ENCODE peak calls at places on chromosome 3, in ten cellular contexts. L, F, H, U, E, M, T, Z, B and V are unnamed samples.

GRCh38 chr3:41073190-41073589 is 126.1 kb upstream of the CTNNB1 start:
- DNase-seq in L (no peak), F (no peak), H (no peak), U (no peak), E (no peak), M (no peak), T (no peak), Z (no peak), B (no peak), V (no peak)

GRCh38 chr3:94946683-94947082 is 883.8 kb downstream of the NSUN3 start:
- DNase-seq in L (no peak), F (no peak), H (no peak), U (no peak), E (no peak), M (no peak), T (no peak), Z (no peak), B (no peak), V (no peak)

GRCh38 chr3:157051625-157052024 is 108.3 kb downstream of the CCNL1 start:
- DNase-seq in L (no peak), F (no peak), H (no peak), U (no peak), E (no peak), M (no peak), T (no peak), Z (no peak), B (no peak), V (no peak)

GRCh38 chr3:106566277-106566676 is 697.5 kb upstream of the CBLB start:
- DNase-seq in L (no peak), F (no peak), H (no peak), U (no peak), E (no peak), M (no peak), T (no peak), Z (no peak), B (no peak), V (no peak)

GRCh38 chr3:69499899-69500316 is 114.0 kb upstream of the FRMD4B start:
- DNase-seq in L (peak), F (peak), H (no peak), U (peak), E (peak), M (no peak), T (peak), Z (no peak), B (no peak), V (peak)

GRCh38 chr3:185709241-185709955 is 115.4 kb downstream of the IGF2BP2 start:
- DNase-seq in L (no peak), F (no peak), H (no peak), U (no peak), E (no peak), M (no peak), T (no peak), Z (no peak), B (no peak), V (no peak)

GRCh38 chr3:72791132-72791531 is 57.1 kb downstream of the SHQ1 start:
- DNase-seq in L (no peak), F (no peak), H (no peak), U (no peak), E (no peak), M (no peak), T (no peak), Z (no peak), B (no peak), V (no peak)

GRCh38 chr3:70731046-70731445 is 418.6 kb upstream of the MDFIC2 start:
- DNase-seq in L (no peak), F (no peak), H (no peak), U (no peak), E (no peak), M (no peak), T (no peak), Z (no peak), B (no peak), V (no peak)

GRCh38 chr3:168416446-168416845 is 320.7 kb upstream of the GOLIM4 start:
- DNase-seq in L (no peak), F (no peak), H (no peak), U (no peak), E (no peak), M (no peak), T (no peak), Z (no peak), B (no peak), V (no peak)

GRCh38 chr3:97871788-97872187 is 50.0 kb downstream of the CRYBG3 start:
- DNase-seq in L (no peak), F (no peak), H (no peak), U (no peak), E (no peak), M (no peak), T (no peak), Z (no peak), B (no peak), V (no peak)

GRCh38 chr3:126354776-126355175 is 2.4 kb downstream of the KLF15 start:
- DNase-seq in L (no peak), F (peak), H (no peak), U (no peak), E (peak), M (no peak), T (peak), Z (no peak), B (no peak), V (no peak)

GRCh38 chr3:69032137-69032536 is 18.7 kb upstream of the EOGT start:
- DNase-seq in L (no peak), F (no peak), H (no peak), U (no peak), E (no peak), M (no peak), T (no peak), Z (no peak), B (no peak), V (no peak)

DNA sequence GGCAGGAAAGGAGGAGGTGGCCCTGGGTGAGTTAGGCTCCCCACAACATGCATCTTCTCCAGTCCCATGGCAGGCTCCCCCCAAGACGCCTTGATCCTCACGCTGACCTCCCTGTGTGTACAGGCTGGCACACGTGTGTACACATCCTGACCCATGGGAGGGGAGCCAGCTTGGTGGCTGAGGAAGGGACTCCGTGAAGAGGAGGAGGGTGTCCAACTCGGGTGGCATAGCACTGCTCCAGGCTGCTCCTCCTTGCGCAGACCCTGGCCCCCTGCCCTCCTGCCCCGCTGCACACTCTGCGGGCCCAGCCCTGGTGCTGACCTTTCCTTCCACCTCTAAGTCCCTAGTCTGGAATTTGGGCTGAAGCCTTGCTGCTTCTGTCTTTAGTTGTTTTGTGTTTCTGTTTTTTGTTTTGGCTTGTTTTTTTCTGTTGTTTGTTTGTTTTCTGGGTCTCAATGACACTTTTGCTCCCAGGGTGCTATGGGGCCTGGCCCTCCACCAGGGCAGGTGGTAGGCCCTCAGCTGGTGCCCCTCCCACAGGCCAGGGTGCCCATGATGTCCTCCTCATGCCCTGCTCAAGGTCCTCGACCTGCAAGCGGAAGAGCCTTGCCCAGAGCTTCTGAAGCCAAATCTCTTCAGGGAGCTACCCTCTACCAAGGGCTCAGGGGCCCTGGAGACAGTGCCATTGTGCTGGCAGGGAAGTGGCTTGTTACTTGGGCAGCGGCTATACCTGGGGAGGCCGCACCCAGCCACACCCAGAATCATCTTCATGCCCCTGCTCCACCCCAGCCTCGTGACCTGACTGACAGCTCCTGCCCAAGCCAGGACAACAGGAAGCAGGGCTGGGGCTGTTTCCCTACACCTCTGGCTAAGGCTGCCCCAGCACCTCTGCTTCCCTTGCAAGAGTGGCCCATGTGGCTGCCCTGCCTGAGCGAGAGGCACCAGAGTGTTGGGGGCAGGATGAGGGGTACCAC is 5.1 kb downstream of the EPHB3 start:
- DNase-seq in L (no peak), F (no peak), H (no peak), U (no peak), E (no peak), M (peak), T (no peak), Z (peak), B (no peak), V (no peak)
- H3K27ac ChIP-seq in L (no peak), F (peak), H (peak), U (peak), E (peak), M (peak), T (no peak), Z (peak), B (peak), V (peak)

GRCh38 chr3:50266808-50267207 is 2.1 kb upstream of the SEMA3B start:
- DNase-seq in L (no peak), F (no peak), H (no peak), U (no peak), E (no peak), M (no peak), T (no peak), Z (no peak), B (no peak), V (no peak)

GRCh38 chr3:50268703-50269451 is at the start of gene SEMA3B:
- DNase-seq in L (peak), F (peak), H (peak), U (peak), E (peak), M (no peak), T (no peak), Z (peak), B (no peak), V (peak)

GRCh38 chr3:50267280-50267913 is 1.6 kb upstream of the SEMA3B start:
- DNase-seq in L (peak), F (peak), H (no peak), U (peak), E (peak), M (no peak), T (no peak), Z (peak), B (no peak), V (peak)

GRCh38 chr3:50269460-50269859 is 513 bp downstream of the SEMA3B start:
- DNase-seq in L (no peak), F (no peak), H (no peak), U (no peak), E (no peak), M (no peak), T (no peak), Z (no peak), B (no peak), V (no peak)

GRCh38 chr3:50268276-50268675 is 671 bp upstream of the SEMA3B start:
- DNase-seq in L (no peak), F (no peak), H (no peak), U (no peak), E (no peak), M (no peak), T (no peak), Z (no peak), B (no peak), V (no peak)
- H3K4me3 ChIP-seq in L (peak), F (peak), H (no peak), U (peak), E (peak), M (no peak), T (no peak), Z (peak), B (peak), V (peak)

GRCh38 chr3:120442975-120443517 is 7.7 kb downstream of the FSTL1 start:
- DNase-seq in L (no peak), F (no peak), H (peak), U (no peak), E (no peak), M (no peak), T (no peak), Z (no peak), B (no peak), V (no peak)
- TF ChIP-seq CTCF in L (peak), F (no peak), H (peak), U (peak), E (no peak), M (no peak), T (peak), Z (no peak), B (no peak), V (no peak)

GRCh38 chr3:34361921-34362320 is 563.5 kb downstream of the PDCD6IP start:
- DNase-seq in L (no peak), F (no peak), H (no peak), U (no peak), E (no peak), M (no peak), T (no peak), Z (no peak), B (peak), V (no peak)
- H3K27ac ChIP-seq in L (no peak), F (no peak), H (no peak), U (no peak), E (no peak), M (no peak), T (no peak), Z (no peak), B (no peak), V (no peak)

GRCh38 chr3:42590989-42591756 is 513 bp downstream of the SS18L2 start:
- DNase-seq in L (no peak), F (no peak), H (no peak), U (no peak), E (peak), M (no peak), T (no peak), Z (no peak), B (peak), V (no peak)

GRCh38 chr3:42593635-42594034 is 3.0 kb downstream of the SS18L2 start:
- DNase-seq in L (no peak), F (no peak), H (no peak), U (no peak), E (no peak), M (no peak), T (no peak), Z (no peak), B (no peak), V (no peak)

GRCh38 chr3:42600111-42600957 is at the start of gene NKTR:
- DNase-seq in L (peak), F (peak), H (peak), U (peak), E (peak), M (peak), T (peak), Z (peak), B (peak), V (peak)

GRCh38 chr3:42591811-42592210 is 1.2 kb downstream of the SS18L2 start:
- DNase-seq in L (no peak), F (no peak), H (no peak), U (no peak), E (no peak), M (no peak), T (no peak), Z (no peak), B (no peak), V (no peak)

GRCh38 chr3:42595682-42596081 is 4.8 kb upstream of the NKTR start:
- DNase-seq in L (no peak), F (no peak), H (no peak), U (no peak), E (no peak), M (no peak), T (no peak), Z (no peak), B (no peak), V (no peak)
- H3K4me3 ChIP-seq in L (no peak), F (no peak), H (no peak), U (no peak), E (no peak), M (no peak), T (no peak), Z (no peak), B (no peak), V (no peak)

GRCh38 chr3:37803726-37804469 is 57.8 kb upstream of the CTDSPL start:
- DNase-seq in L (no peak), F (peak), H (no peak), U (no peak), E (no peak), M (no peak), T (no peak), Z (no peak), B (no peak), V (no peak)
- TF ChIP-seq CTCF in L (no peak), F (no peak), H (no peak), U (no peak), E (no peak), M (no peak), T (no peak), Z (no peak), B (no peak), V (no peak)

GRCh38 chr3:32596926-32597369 is 26.3 kb upstream of the DYNC1LI1 start:
- DNase-seq in L (peak), F (no peak), H (no peak), U (peak), E (no peak), M (no peak), T (no peak), Z (no peak), B (no peak), V (no peak)
- H3K27ac ChIP-seq in L (peak), F (peak), H (no peak), U (no peak), E (no peak), M (no peak), T (no peak), Z (no peak), B (no peak), V (no peak)

DNA sequence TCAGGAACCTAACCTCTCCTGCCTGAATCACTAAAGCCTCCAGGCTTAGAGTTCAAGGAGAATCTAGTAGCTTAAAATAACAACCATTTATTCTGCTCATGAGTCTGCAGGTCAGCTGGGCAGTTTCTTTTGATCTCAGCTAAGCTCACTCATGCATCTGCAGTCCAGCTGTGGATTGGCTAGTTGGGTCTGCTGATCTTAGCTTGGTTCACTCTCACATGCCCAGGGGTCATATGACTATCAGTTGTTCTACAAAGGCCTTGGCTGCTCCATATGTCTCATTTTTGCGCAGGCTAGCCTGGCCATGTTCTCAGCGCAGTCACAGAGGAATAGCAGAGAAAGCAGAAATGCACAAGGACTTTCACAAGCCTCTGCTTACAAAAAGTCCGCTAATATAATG is 109.2 kb upstream of the STT3B start:
- DNase-seq in L (no peak), F (no peak), H (no peak), U (no peak), E (no peak), M (no peak), T (no peak), Z (no peak), B (no peak), V (no peak)
- H3K4me3 ChIP-seq in L (no peak), F (no peak), H (no peak), U (no peak), E (no peak), M (no peak), T (no peak), Z (no peak), B (no peak), V (no peak)

GRCh38 chr3:3201584-3201983 is 22.1 kb upstream of the CRBN start:
- DNase-seq in L (no peak), F (no peak), H (no peak), U (no peak), E (no peak), M (no peak), T (no peak), Z (no peak), B (no peak), V (no peak)

GRCh38 chr3:3191675-3192480 is 12.4 kb upstream of the CRBN start:
- DNase-seq in L (no peak), F (no peak), H (no peak), U (no peak), E (no peak), M (no peak), T (no peak), Z (peak), B (no peak), V (no peak)

GRCh38 chr3:3192481-3192764 is 12.9 kb upstream of the CRBN start:
- DNase-seq in L (no peak), F (no peak), H (no peak), U (no peak), E (no peak), M (no peak), T (no peak), Z (no peak), B (no peak), V (no peak)

GRCh38 chr3:3200632-3201212 is 21.2 kb upstream of the CRBN start:
- DNase-seq in L (no peak), F (no peak), H (peak), U (peak), E (no peak), M (no peak), T (no peak), Z (peak), B (peak), V (no peak)

DNA sequence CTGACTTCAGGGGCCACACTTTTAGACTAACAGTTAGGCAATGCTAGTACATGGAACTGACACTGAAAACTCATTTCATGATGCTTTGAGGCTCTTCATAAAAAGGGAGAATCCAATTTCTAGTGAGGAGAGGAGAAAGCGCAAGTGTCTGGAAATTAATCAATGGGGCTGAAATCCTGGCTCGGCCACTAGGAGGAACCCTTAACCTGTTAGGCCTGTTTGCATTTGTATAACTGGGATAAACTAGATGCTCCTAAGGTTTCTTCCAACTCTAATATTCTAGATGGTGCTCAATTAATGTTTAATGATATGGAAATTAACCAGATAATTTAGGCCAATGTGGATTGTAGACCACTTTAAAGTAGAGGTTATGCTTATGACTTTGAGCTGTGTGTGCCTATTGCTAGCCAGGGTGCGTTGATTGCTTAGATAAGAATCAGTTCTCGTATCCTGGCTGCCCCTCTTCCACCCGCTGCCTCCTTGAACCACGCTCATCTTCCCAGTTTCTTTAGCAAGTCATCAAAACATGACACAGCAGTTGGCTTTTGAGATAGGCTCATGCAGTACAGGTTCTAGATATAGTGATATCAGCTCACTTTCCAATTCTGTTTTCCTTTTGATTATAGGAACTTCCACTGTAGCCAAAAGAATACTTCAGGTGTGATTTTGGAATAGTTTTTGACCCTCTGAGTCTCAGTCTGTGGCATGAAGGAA is 16.8 kb upstream of the CRBN start:
- DNase-seq in L (no peak), F (no peak), H (peak), U (no peak), E (no peak), M (no peak), T (no peak), Z (no peak), B (no peak), V (no peak)
- TF ChIP-seq CTCF in L (peak), F (no peak), H (peak), U (peak), E (no peak), M (peak), T (peak), Z (no peak), B (no peak), V (peak)

GRCh38 chr3:188217011-188217463 is 63.1 kb downstream of the LPP start:
- DNase-seq in L (no peak), F (no peak), H (no peak), U (no peak), E (no peak), M (no peak), T (no peak), Z (peak), B (no peak), V (no peak)
- H3K27ac ChIP-seq in L (peak), F (peak), H (peak), U (peak), E (peak), M (no peak), T (no peak), Z (peak), B (no peak), V (no peak)